ENCODE peak calls at places on chromosomes 7 and 10, in seven cellular contexts. One of them, this sample, is unnamed. For H3K4me1, the result is how much of the 10 kb centered on the place peaks cover.

GRCh38 chr10:53664620-53665019 is 892.0 kb upstream of the MBL2 start:
- DNase-seq in GM23248: no peak
- DNase-seq in uterus: no peak
- DNase-seq in SJSA1: no peak
- DNase-seq in fibroblast of lung: peak
- DNase-seq in astrocyte: no peak
- DNase-seq in HepG2: no peak
- DNase-seq in this sample: peak

GRCh38 chr7:151699920-151700319 is 177.0 kb downstream of the PRKAG2 start:
- DNase-seq in GM23248: peak
- DNase-seq in uterus: no peak
- DNase-seq in SJSA1: no peak
- DNase-seq in fibroblast of lung: no peak
- DNase-seq in HepG2: no peak
- DNase-seq in astrocyte: peak
- DNase-seq in this sample: no peak

GRCh38 chr10:89262331-89263020 is 10.9 kb upstream of the LIPA start:
- DNase-seq in astrocyte: peak
- DNase-seq in fibroblast of lung: no peak
- DNase-seq in SJSA1: no peak
- DNase-seq in uterus: no peak
- DNase-seq in HepG2: no peak
- DNase-seq in GM23248: peak
- DNase-seq in this sample: peak

GRCh38 chr7:25781704-25782103 is 370.3 kb upstream of the NFE2L3 start:
- DNase-seq in SJSA1: no peak
- DNase-seq in uterus: no peak
- DNase-seq in GM23248: no peak
- DNase-seq in fibroblast of lung: no peak
- DNase-seq in astrocyte: no peak
- DNase-seq in HepG2: no peak
- DNase-seq in this sample: no peak

GRCh38 chr7:22194633-22195273 is 162.2 kb downstream of the RAPGEF5 start:
- DNase-seq in GM23248: no peak
- DNase-seq in astrocyte: no peak
- DNase-seq in uterus: no peak
- DNase-seq in SJSA1: no peak
- DNase-seq in HepG2: no peak
- DNase-seq in fibroblast of lung: no peak
- DNase-seq in this sample: no peak

GRCh38 chr10:91380873-91381561 is 29.1 kb upstream of the HECTD2 start:
- DNase-seq in HepG2: no peak
- DNase-seq in GM23248: peak
- DNase-seq in uterus: no peak
- DNase-seq in fibroblast of lung: no peak
- DNase-seq in SJSA1: peak
- DNase-seq in astrocyte: peak
- DNase-seq in this sample: no peak

GRCh38 chr7:105173586-105173985 is 159.6 kb downstream of the KMT2E start:
- DNase-seq in SJSA1: no peak
- DNase-seq in astrocyte: no peak
- DNase-seq in fibroblast of lung: no peak
- DNase-seq in uterus: no peak
- DNase-seq in HepG2: no peak
- DNase-seq in GM23248: no peak
- DNase-seq in this sample: no peak

GRCh38 chr7:28623863-28624262 is 211.5 kb downstream of the CREB5 start:
- DNase-seq in HepG2: no peak
- DNase-seq in SJSA1: no peak
- DNase-seq in GM23248: no peak
- DNase-seq in fibroblast of lung: no peak
- DNase-seq in astrocyte: no peak
- DNase-seq in uterus: no peak
- DNase-seq in this sample: no peak

GRCh38 chr7:25215694-25216335 is 12.5 kb downstream of the NPVF start:
- DNase-seq in GM23248: no peak
- DNase-seq in fibroblast of lung: no peak
- DNase-seq in SJSA1: no peak
- DNase-seq in HepG2: no peak
- DNase-seq in uterus: no peak
- DNase-seq in astrocyte: no peak
- DNase-seq in this sample: no peak

GRCh38 chr10:70578371-70578947 is 24.1 kb downstream of the PRF1 start:
- DNase-seq in fibroblast of lung: peak
- DNase-seq in GM23248: peak
- DNase-seq in astrocyte: peak
- DNase-seq in uterus: no peak
- DNase-seq in HepG2: peak
- DNase-seq in SJSA1: peak
- DNase-seq in this sample: no peak

GRCh38 chr7:92968502-92968901 is 132.1 kb upstream of the CDK6 start:
- DNase-seq in fibroblast of lung: no peak
- DNase-seq in astrocyte: no peak
- DNase-seq in uterus: no peak
- DNase-seq in HepG2: no peak
- DNase-seq in GM23248: no peak
- DNase-seq in SJSA1: no peak
- DNase-seq in this sample: no peak

GRCh38 chr10:106076496-106076895 is 1088.0 kb downstream of the SORCS1 start:
- DNase-seq in SJSA1: no peak
- DNase-seq in GM23248: no peak
- DNase-seq in astrocyte: no peak
- DNase-seq in HepG2: no peak
- DNase-seq in fibroblast of lung: no peak
- DNase-seq in uterus: no peak
- DNase-seq in this sample: no peak
- H3K4me1 ChIP-seq in SJSA1: under half
- H3K4me1 ChIP-seq in GM23248: under half
- H3K4me1 ChIP-seq in astrocyte: under half
- H3K4me1 ChIP-seq in HepG2: under half
- H3K4me1 ChIP-seq in fibroblast of lung: under half
- H3K4me1 ChIP-seq in uterus: under half
- H3K4me1 ChIP-seq in this sample: under half

DNA sequence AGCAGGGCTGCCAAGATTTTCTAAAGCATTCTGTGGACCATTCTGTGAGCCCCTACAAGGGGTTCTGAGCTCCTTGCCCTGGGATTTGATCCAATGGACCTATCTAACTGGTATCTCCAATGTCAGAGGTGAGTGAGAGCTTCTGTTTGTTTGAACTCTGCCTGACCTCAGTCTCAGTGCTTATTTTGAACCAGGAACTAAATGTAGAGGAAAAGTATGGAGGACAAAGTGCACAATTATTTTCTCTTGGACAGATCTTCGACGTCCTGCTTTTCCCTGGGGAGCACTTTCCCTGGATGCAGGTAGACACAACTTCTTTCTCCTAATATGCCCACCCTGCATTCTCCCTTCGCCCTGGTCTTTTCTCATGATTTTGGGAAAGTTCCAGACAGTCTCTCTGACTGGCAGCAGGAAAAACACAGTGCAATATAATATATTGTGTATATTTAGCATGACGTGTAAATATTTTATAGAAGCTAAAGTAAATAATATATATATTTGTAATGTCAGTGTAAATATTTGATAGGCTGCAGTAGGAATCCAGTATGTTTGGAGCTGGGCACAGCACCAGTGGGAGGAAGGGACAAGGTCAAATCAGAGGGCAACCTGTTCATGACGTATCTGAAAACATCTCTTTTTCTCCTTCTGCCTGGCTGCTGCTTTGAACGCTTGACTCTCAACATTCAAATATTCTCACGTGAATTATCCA is 184.1 kb upstream of the LYZL1 start:
- DNase-seq in SJSA1: no peak
- DNase-seq in HepG2: peak
- DNase-seq in uterus: no peak
- DNase-seq in GM23248: no peak
- DNase-seq in fibroblast of lung: no peak
- DNase-seq in astrocyte: no peak
- DNase-seq in this sample: no peak
- H3K4me1 ChIP-seq in SJSA1: under half
- H3K4me1 ChIP-seq in HepG2: under half
- H3K4me1 ChIP-seq in uterus: under half
- H3K4me1 ChIP-seq in GM23248: under half
- H3K4me1 ChIP-seq in fibroblast of lung: under half
- H3K4me1 ChIP-seq in astrocyte: under half
- H3K4me1 ChIP-seq in this sample: under half

GRCh38 chr10:132468651-132469050 is 68.9 kb upstream of the INPP5A start:
- DNase-seq in SJSA1: no peak
- DNase-seq in uterus: no peak
- DNase-seq in HepG2: no peak
- DNase-seq in astrocyte: no peak
- DNase-seq in GM23248: no peak
- DNase-seq in fibroblast of lung: no peak
- DNase-seq in this sample: no peak
- H3K4me1 ChIP-seq in SJSA1: under half
- H3K4me1 ChIP-seq in uterus: under half
- H3K4me1 ChIP-seq in HepG2: under half
- H3K4me1 ChIP-seq in astrocyte: under half
- H3K4me1 ChIP-seq in GM23248: under half
- H3K4me1 ChIP-seq in fibroblast of lung: under half
- H3K4me1 ChIP-seq in this sample: under half

GRCh38 chr7:4009720-4010119 is 672.4 kb upstream of the FOXK1 start:
- DNase-seq in astrocyte: no peak
- DNase-seq in GM23248: no peak
- DNase-seq in HepG2: no peak
- DNase-seq in SJSA1: no peak
- DNase-seq in fibroblast of lung: no peak
- DNase-seq in uterus: no peak
- DNase-seq in this sample: no peak
- H3K4me1 ChIP-seq in astrocyte: under half
- H3K4me1 ChIP-seq in GM23248: under half
- H3K4me1 ChIP-seq in HepG2: under half
- H3K4me1 ChIP-seq in SJSA1: under half
- H3K4me1 ChIP-seq in fibroblast of lung: under half
- H3K4me1 ChIP-seq in uterus: under half
- H3K4me1 ChIP-seq in this sample: under half

DNA sequence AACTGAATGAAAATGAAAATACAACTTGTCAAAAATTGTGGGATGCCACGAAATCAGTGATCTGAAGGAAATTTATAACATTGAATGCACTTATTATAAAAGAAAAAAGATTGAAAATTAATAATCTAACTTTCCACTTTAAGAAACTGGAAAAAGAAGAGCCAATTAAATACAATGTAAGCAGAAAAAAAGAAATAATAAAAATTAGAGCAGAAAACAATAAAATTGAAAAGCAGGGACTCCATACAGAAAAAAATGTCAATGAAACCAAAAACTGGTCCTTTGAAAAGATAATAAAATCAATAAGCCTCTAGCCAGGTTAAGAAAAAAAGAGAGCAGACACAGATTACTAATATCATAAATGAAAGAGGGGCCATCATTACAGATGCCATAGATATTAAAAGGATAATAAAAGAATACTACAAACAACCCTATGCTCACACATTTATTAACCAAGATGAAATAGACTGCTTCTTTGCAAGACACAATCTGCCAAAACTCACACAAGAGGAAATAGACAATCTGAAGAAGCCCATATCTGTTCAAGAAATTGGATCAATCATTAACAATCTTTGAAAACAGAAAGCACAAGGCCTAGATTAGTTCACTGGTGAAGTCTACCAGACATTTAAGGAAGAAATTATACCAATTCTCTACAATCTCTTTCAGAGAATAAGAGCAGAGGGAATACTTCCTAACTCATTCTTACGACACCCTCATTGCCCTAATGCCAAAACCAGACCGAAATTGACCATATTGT is 233.8 kb upstream of the NEBL start:
- DNase-seq in HepG2: no peak
- DNase-seq in GM23248: no peak
- DNase-seq in uterus: no peak
- DNase-seq in astrocyte: no peak
- DNase-seq in fibroblast of lung: no peak
- DNase-seq in SJSA1: no peak
- DNase-seq in this sample: no peak
- H3K4me1 ChIP-seq in HepG2: under half
- H3K4me1 ChIP-seq in GM23248: under half
- H3K4me1 ChIP-seq in uterus: under half
- H3K4me1 ChIP-seq in astrocyte: under half
- H3K4me1 ChIP-seq in fibroblast of lung: under half
- H3K4me1 ChIP-seq in SJSA1: under half
- H3K4me1 ChIP-seq in this sample: under half